ENCODE peak calls at places on chromosome 4, in seven cellular contexts. Q is lung; W is tibial artery; X is GM12878; G is CD4-positive, alpha-beta T cell; J is Caco-2; T is tibial nerve. K is an unnamed sample.

GRCh38 chr4:153486281-153487151 is 20.4 kb downstream of the TMEM131L start:
- DNase-seq in T (no peak), W (no peak), Q (peak), J (peak), X (no peak), G (no peak), K (no peak)

GRCh38 chr4:188439641-188440311 is 300.5 kb downstream of the TRIML1 start:
- DNase-seq in G (no peak), T (no peak), W (no peak), Q (no peak), X (no peak), J (no peak), K (no peak)

GRCh38 chr4:14269824-14270223 is 642.3 kb upstream of the BOD1L1 start:
- DNase-seq in W (peak), J (no peak), T (peak), Q (no peak), G (no peak), X (peak), K (no peak)

GRCh38 chr4:151236036-151236435 is 40.9 kb upstream of the PRSS48 start:
- DNase-seq in Q (no peak), G (no peak), X (no peak), T (no peak), J (no peak), W (no peak), K (no peak)

GRCh38 chr4:30754021-30754420 is 33.9 kb downstream of the PCDH7 start:
- DNase-seq in T (no peak), W (no peak), X (no peak), G (no peak), J (no peak), Q (no peak), K (no peak)

GRCh38 chr4:184347251-184348239 is 126.8 kb downstream of the IRF2 start:
- DNase-seq in Q (peak), W (peak), G (no peak), T (peak), J (no peak), X (peak), K (no peak)

GRCh38 chr4:141066690-141067089 is 66.6 kb downstream of the RNF150 start:
- DNase-seq in T (no peak), W (no peak), G (no peak), X (no peak), Q (no peak), J (no peak), K (no peak)

GRCh38 chr4:41204400-41204978 is 9.9 kb downstream of the APBB2 start:
- DNase-seq in Q (peak), W (no peak), T (no peak), J (no peak), G (no peak), X (no peak), K (no peak)

GRCh38 chr4:119097282-119097900 is 38.2 kb upstream of the MYOZ2 start:
- DNase-seq in J (no peak), T (no peak), X (no peak), W (no peak), Q (no peak), G (no peak), K (no peak)

GRCh38 chr4:89316187-89316586 is 8.6 kb upstream of the GPRIN3 start:
- DNase-seq in J (no peak), X (no peak), G (no peak), W (no peak), Q (no peak), T (no peak), K (no peak)

GRCh38 chr4:24001945-24002640 is 112.2 kb upstream of the PPARGC1A start:
- DNase-seq in J (no peak), T (no peak), X (no peak), Q (no peak), G (no peak), W (no peak), K (no peak)

GRCh38 chr4:24003926-24004325 is 114.1 kb upstream of the PPARGC1A start:
- DNase-seq in G (no peak), W (no peak), Q (no peak), J (no peak), T (no peak), X (no peak), K (no peak)

GRCh38 chr4:24002641-24002966 is 112.8 kb upstream of the PPARGC1A start:
- DNase-seq in Q (no peak), T (no peak), J (no peak), W (no peak), G (no peak), X (no peak), K (no peak)

GRCh38 chr4:24001486-24001885 is 111.6 kb upstream of the PPARGC1A start:
- DNase-seq in X (no peak), J (no peak), W (no peak), T (no peak), Q (no peak), G (no peak), K (no peak)

GRCh38 chr4:24003476-24003875 is 113.6 kb upstream of the PPARGC1A start:
- DNase-seq in J (no peak), Q (no peak), W (no peak), G (no peak), T (no peak), X (no peak), K (no peak)
- TF ChIP-seq CTCF in J (no peak), Q (no peak), W (no peak), G (no peak), T (no peak), X (no peak), K (no peak)

DNA sequence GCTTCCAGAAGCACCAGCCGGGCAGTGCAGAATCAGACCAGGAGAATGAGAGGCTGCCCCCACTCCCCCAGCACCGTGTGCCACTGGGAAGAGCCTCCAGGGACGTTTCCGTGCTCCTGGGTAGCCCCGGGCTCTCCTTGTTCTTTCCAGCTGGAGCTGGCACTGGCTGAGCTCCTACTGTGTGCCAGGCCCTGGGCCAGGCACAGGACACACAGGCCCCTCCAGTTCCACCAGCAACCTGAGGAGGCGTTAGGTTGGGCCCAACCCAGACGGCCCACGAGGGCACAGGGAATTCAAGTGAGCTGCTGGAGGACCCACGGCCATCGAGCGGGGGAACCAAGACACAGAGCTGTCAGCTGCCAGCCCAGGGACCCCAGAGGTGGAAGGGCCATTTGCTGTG is 15.9 kb upstream of the ADRA2C start:
- DNase-seq in J (no peak), G (no peak), X (no peak), T (no peak), Q (no peak), W (no peak), K (no peak)
- TF ChIP-seq CTCF in J (no peak), G (no peak), X (no peak), T (no peak), Q (no peak), W (no peak), K (no peak)

GRCh38 chr4:65007841-65008439 is 598.7 kb upstream of the TECRL start:
- DNase-seq in X (no peak), G (no peak), W (no peak), J (peak), Q (no peak), T (no peak), K (no peak)
- TF ChIP-seq CTCF in X (peak), G (no peak), W (no peak), J (peak), Q (no peak), T (peak), K (peak)

DNA sequence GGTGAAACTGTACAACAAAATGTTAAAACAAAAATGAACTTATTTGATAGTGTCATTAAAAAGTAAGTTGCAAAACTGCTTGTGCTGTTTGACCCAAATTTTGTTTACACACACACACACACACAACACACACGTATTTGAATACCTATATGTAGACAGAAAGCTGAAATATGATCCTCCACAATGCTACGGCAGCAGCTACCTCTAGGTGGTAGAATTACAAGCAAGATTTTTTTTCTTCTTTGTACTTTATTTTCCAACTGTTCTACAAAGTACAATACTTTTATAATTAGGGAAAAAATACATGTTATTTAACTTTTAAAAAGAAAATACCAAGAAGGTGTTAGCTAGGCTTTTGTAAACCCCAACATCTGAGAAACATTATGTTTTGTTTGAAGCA is 1.2 kb downstream of the CYTL1 start:
- DNase-seq in Q (no peak), J (no peak), W (no peak), X (no peak), T (no peak), G (no peak), K (no peak)
- TF ChIP-seq CTCF in Q (no peak), J (no peak), W (no peak), X (no peak), T (no peak), G (no peak), K (no peak)